ENCODE peak calls at places on chromosome 9, in five cellular contexts. H, F, N, Y and U are unnamed samples.

GRCh38 chr9:89802809-89803355 is 198.1 kb downstream of the GADD45G start:
- DNase-seq in H (no peak), F (no peak), N (peak), Y (no peak), U (peak)

GRCh38 chr9:127397722-127398647 is 1.0 kb downstream of the SLC2A8 start:
- DNase-seq in H (peak), F (no peak), N (peak), Y (peak), U (peak)

GRCh38 chr9:136996361-136997281 is at the start of gene CLIC3:
- DNase-seq in H (no peak), F (no peak), N (no peak), Y (no peak), U (no peak)

GRCh38 chr9:4126996-4127395 is 172.9 kb downstream of the GLIS3 start:
- DNase-seq in H (no peak), F (no peak), N (no peak), Y (no peak), U (no peak)

GRCh38 chr9:70407081-70407503 is 7.4 kb downstream of the KLF9 start:
- DNase-seq in H (peak), F (no peak), N (peak), Y (peak), U (no peak)

GRCh38 chr9:18800579-18800978 is 232.4 kb downstream of the SAXO1 start:
- DNase-seq in H (no peak), F (no peak), N (no peak), Y (no peak), U (no peak)

GRCh38 chr9:36488322-36488838 is 84.3 kb upstream of the MELK start:
- DNase-seq in H (peak), F (no peak), N (no peak), Y (no peak), U (peak)

GRCh38 chr9:133957328-133957727 is 34.8 kb downstream of the VAV2 start:
- DNase-seq in H (no peak), F (no peak), N (no peak), Y (no peak), U (no peak)

GRCh38 chr9:130549093-130549735 is 30.2 kb upstream of the FUBP3 start:
- DNase-seq in H (no peak), F (no peak), N (no peak), Y (no peak), U (no peak)

GRCh38 chr9:89496645-89497044 is 1.3 kb downstream of the SEMA4D start:
- DNase-seq in H (peak), F (no peak), N (no peak), Y (no peak), U (no peak)

GRCh38 chr9:17138503-17138902 is 3.7 kb downstream of the CNTLN start:
- DNase-seq in H (no peak), F (no peak), N (no peak), Y (no peak), U (no peak)

GRCh38 chr9:98861881-98862501 is 54.5 kb downstream of the GALNT12 start:
- DNase-seq in H (no peak), F (no peak), N (no peak), Y (no peak), U (peak)

GRCh38 chr9:103203172-103203571 is 208.0 kb downstream of the CYLC2 start:
- DNase-seq in H (no peak), F (no peak), N (no peak), Y (no peak), U (no peak)

GRCh38 chr9:99433555-99433954 is 211.5 kb downstream of the SEC61B start:
- DNase-seq in H (no peak), F (no peak), N (no peak), Y (peak), U (no peak)

GRCh38 chr9:92619601-92620300 is 50.2 kb downstream of the IPPK start:
- DNase-seq in H (no peak), F (no peak), N (peak), Y (no peak), U (no peak)

GRCh38 chr9:128528445-128529160 is 23.8 kb upstream of the SPTAN1 start:
- DNase-seq in H (no peak), F (no peak), N (no peak), Y (peak), U (no peak)

GRCh38 chr9:69121155-69122085 is 52.7 kb upstream of the TJP2 start:
- DNase-seq in H (peak), F (peak), N (peak), Y (peak), U (no peak)

GRCh38 chr9:8430945-8431344 is 631.4 kb upstream of the DMAC1 start:
- DNase-seq in H (no peak), F (no peak), N (no peak), Y (no peak), U (no peak)

GRCh38 chr9:117703538-117703937 is 665 bp upstream of the TLR4 start:
- DNase-seq in H (no peak), F (no peak), N (no peak), Y (no peak), U (no peak)